ENCODE peak calls at places on chromosomes 4 and X, in ten cellular contexts. One of them, this sample, is unnamed.

GRCh38 chr4:2934077-2934812 is 29.0 kb downstream of the NOP14 start:
- DNase-seq in fibroblast of the aortic adventitia: peak; percentile 54
- DNase-seq in GM23338: peak; percentile 51
- DNase-seq in HFF-Myc: no peak
- DNase-seq in uterus: peak; percentile 75
- DNase-seq in bronchial epithelial cell: no peak
- DNase-seq in WERI-Rb-1: no peak
- DNase-seq in AG04449: no peak
- DNase-seq in cardiac fibroblast: peak; percentile 63
- DNase-seq in brain microvascular endothelial cell: peak; percentile 38
- DNase-seq in this sample: no peak

GRCh38 chrX:134186362-134187121 is 50.4 kb upstream of the CCDC160 start:
- DNase-seq in fibroblast of the aortic adventitia: no peak
- DNase-seq in GM23338: no peak
- DNase-seq in HFF-Myc: no peak
- DNase-seq in uterus: no peak
- DNase-seq in bronchial epithelial cell: peak; percentile 14
- DNase-seq in WERI-Rb-1: no peak
- DNase-seq in AG04449: no peak
- DNase-seq in cardiac fibroblast: no peak
- DNase-seq in brain microvascular endothelial cell: no peak
- DNase-seq in this sample: no peak

GRCh38 chr4:149961876-149962597 is 116.2 kb upstream of the DCLK2 start:
- DNase-seq in fibroblast of the aortic adventitia: peak; percentile 60
- DNase-seq in GM23338: no peak
- DNase-seq in HFF-Myc: no peak
- DNase-seq in uterus: no peak
- DNase-seq in bronchial epithelial cell: peak; percentile 60
- DNase-seq in WERI-Rb-1: no peak
- DNase-seq in AG04449: peak; percentile 38
- DNase-seq in cardiac fibroblast: peak; percentile 66
- DNase-seq in brain microvascular endothelial cell: peak; percentile 76
- DNase-seq in this sample: peak; percentile 53

GRCh38 chr4:113411496-113411938 is 350.0 kb downstream of the CAMK2D start:
- DNase-seq in fibroblast of the aortic adventitia: peak; percentile 95
- DNase-seq in GM23338: no peak
- DNase-seq in HFF-Myc: peak; percentile 39
- DNase-seq in uterus: no peak
- DNase-seq in bronchial epithelial cell: peak; percentile 95
- DNase-seq in WERI-Rb-1: no peak
- DNase-seq in AG04449: peak; percentile 76
- DNase-seq in cardiac fibroblast: peak; percentile 91
- DNase-seq in brain microvascular endothelial cell: peak; percentile 91
- DNase-seq in this sample: peak; percentile 92

GRCh38 chr4:176125063-176125462 is 59.4 kb downstream of the WDR17 start:
- DNase-seq in fibroblast of the aortic adventitia: no peak
- DNase-seq in GM23338: no peak
- DNase-seq in HFF-Myc: no peak
- DNase-seq in uterus: no peak
- DNase-seq in bronchial epithelial cell: no peak
- DNase-seq in WERI-Rb-1: no peak
- DNase-seq in AG04449: no peak
- DNase-seq in cardiac fibroblast: peak; percentile 3
- DNase-seq in brain microvascular endothelial cell: no peak
- DNase-seq in this sample: no peak

GRCh38 chr4:1746265-1746691 is 25.0 kb downstream of the TACC3 start:
- DNase-seq in fibroblast of the aortic adventitia: peak; percentile 59
- DNase-seq in GM23338: peak; percentile 94
- DNase-seq in HFF-Myc: no peak
- DNase-seq in uterus: peak; percentile 60
- DNase-seq in bronchial epithelial cell: peak; percentile 42
- DNase-seq in WERI-Rb-1: peak; percentile 96
- DNase-seq in AG04449: no peak
- DNase-seq in cardiac fibroblast: peak; percentile 71
- DNase-seq in brain microvascular endothelial cell: peak; percentile 74
- DNase-seq in this sample: no peak

GRCh38 chr4:169114341-169114974 is 104.4 kb upstream of the CBR4 start:
- DNase-seq in fibroblast of the aortic adventitia: no peak
- DNase-seq in GM23338: no peak
- DNase-seq in HFF-Myc: no peak
- DNase-seq in uterus: no peak
- DNase-seq in bronchial epithelial cell: no peak
- DNase-seq in WERI-Rb-1: no peak
- DNase-seq in AG04449: no peak
- DNase-seq in cardiac fibroblast: no peak
- DNase-seq in brain microvascular endothelial cell: no peak
- DNase-seq in this sample: no peak

GRCh38 chr4:98338761-98339438 is 77.7 kb downstream of the RAP1GDS1 start:
- DNase-seq in fibroblast of the aortic adventitia: no peak
- DNase-seq in GM23338: peak; percentile 46
- DNase-seq in HFF-Myc: no peak
- DNase-seq in uterus: no peak
- DNase-seq in bronchial epithelial cell: no peak
- DNase-seq in WERI-Rb-1: no peak
- DNase-seq in AG04449: no peak
- DNase-seq in cardiac fibroblast: no peak
- DNase-seq in brain microvascular endothelial cell: no peak
- DNase-seq in this sample: no peak

GRCh38 chr4:7073526-7074390 is 5.9 kb upstream of the GRPEL1 start:
- DNase-seq in fibroblast of the aortic adventitia: peak; percentile 33
- DNase-seq in GM23338: peak; percentile 89
- DNase-seq in HFF-Myc: no peak
- DNase-seq in uterus: no peak
- DNase-seq in bronchial epithelial cell: peak; percentile 60
- DNase-seq in WERI-Rb-1: peak; percentile 70
- DNase-seq in AG04449: no peak
- DNase-seq in cardiac fibroblast: peak; percentile 62
- DNase-seq in brain microvascular endothelial cell: peak; percentile 62
- DNase-seq in this sample: no peak

GRCh38 chr4:186904104-186904503 is 180.4 kb upstream of the FAT1 start:
- DNase-seq in fibroblast of the aortic adventitia: peak; percentile 61
- DNase-seq in GM23338: no peak
- DNase-seq in HFF-Myc: peak; percentile 29
- DNase-seq in uterus: no peak
- DNase-seq in bronchial epithelial cell: peak; percentile 96
- DNase-seq in WERI-Rb-1: no peak
- DNase-seq in AG04449: peak; percentile 84
- DNase-seq in cardiac fibroblast: peak; percentile 94
- DNase-seq in brain microvascular endothelial cell: peak; percentile 77
- DNase-seq in this sample: peak; percentile 83

GRCh38 chrX:2513120-2513664 is 12.4 kb upstream of the DHRSX start:
- DNase-seq in fibroblast of the aortic adventitia: no peak
- DNase-seq in GM23338: peak; percentile 16
- DNase-seq in HFF-Myc: no peak
- DNase-seq in uterus: no peak
- DNase-seq in bronchial epithelial cell: no peak
- DNase-seq in WERI-Rb-1: no peak
- DNase-seq in AG04449: no peak
- DNase-seq in cardiac fibroblast: no peak
- DNase-seq in brain microvascular endothelial cell: no peak
- DNase-seq in this sample: no peak

GRCh38 chr4:13493793-13494192 is 9.7 kb upstream of the RAB28 start:
- DNase-seq in fibroblast of the aortic adventitia: no peak
- DNase-seq in GM23338: no peak
- DNase-seq in HFF-Myc: no peak
- DNase-seq in uterus: no peak
- DNase-seq in bronchial epithelial cell: no peak
- DNase-seq in WERI-Rb-1: no peak
- DNase-seq in AG04449: no peak
- DNase-seq in cardiac fibroblast: no peak
- DNase-seq in brain microvascular endothelial cell: no peak
- DNase-seq in this sample: no peak

GRCh38 chrX:110418220-110418856 is 59.7 kb downstream of the RTL9 start:
- DNase-seq in fibroblast of the aortic adventitia: peak; percentile 69
- DNase-seq in GM23338: peak; percentile 64
- DNase-seq in HFF-Myc: no peak
- DNase-seq in uterus: peak; percentile 36
- DNase-seq in bronchial epithelial cell: peak; percentile 53
- DNase-seq in WERI-Rb-1: peak; percentile 20
- DNase-seq in AG04449: no peak
- DNase-seq in cardiac fibroblast: peak; percentile 68
- DNase-seq in brain microvascular endothelial cell: peak; percentile 54
- DNase-seq in this sample: no peak

GRCh38 chr4:84573738-84574720 is 8.9 kb upstream of the CDS1 start:
- DNase-seq in fibroblast of the aortic adventitia: no peak
- DNase-seq in GM23338: no peak
- DNase-seq in HFF-Myc: no peak
- DNase-seq in uterus: no peak
- DNase-seq in bronchial epithelial cell: peak; percentile 85
- DNase-seq in WERI-Rb-1: no peak
- DNase-seq in AG04449: no peak
- DNase-seq in cardiac fibroblast: peak; percentile 63
- DNase-seq in brain microvascular endothelial cell: peak; percentile 44
- DNase-seq in this sample: no peak

GRCh38 chr4:1031956-1032795 is 20.8 kb downstream of the FGFRL1 start:
- DNase-seq in fibroblast of the aortic adventitia: no peak
- DNase-seq in GM23338: no peak
- DNase-seq in HFF-Myc: no peak
- DNase-seq in uterus: no peak
- DNase-seq in bronchial epithelial cell: no peak
- DNase-seq in WERI-Rb-1: no peak
- DNase-seq in AG04449: no peak
- DNase-seq in cardiac fibroblast: no peak
- DNase-seq in brain microvascular endothelial cell: no peak
- DNase-seq in this sample: no peak

GRCh38 chrX:153578200-153578835 is 20.6 kb downstream of the CCNQ start:
- DNase-seq in fibroblast of the aortic adventitia: no peak
- DNase-seq in GM23338: peak; percentile 56
- DNase-seq in HFF-Myc: no peak
- DNase-seq in uterus: no peak
- DNase-seq in bronchial epithelial cell: no peak
- DNase-seq in WERI-Rb-1: no peak
- DNase-seq in AG04449: no peak
- DNase-seq in cardiac fibroblast: no peak
- DNase-seq in brain microvascular endothelial cell: no peak
- DNase-seq in this sample: no peak
- TF ChIP-seq CTCF in fibroblast of the aortic adventitia: no peak
- TF ChIP-seq CTCF in GM23338: peak; percentile 36
- TF ChIP-seq CTCF in HFF-Myc: no peak
- TF ChIP-seq CTCF in uterus: no peak
- TF ChIP-seq CTCF in bronchial epithelial cell: no peak
- TF ChIP-seq CTCF in WERI-Rb-1: peak; percentile 55
- TF ChIP-seq CTCF in AG04449: no peak
- TF ChIP-seq CTCF in cardiac fibroblast: no peak
- TF ChIP-seq CTCF in brain microvascular endothelial cell: peak; percentile 18
- TF ChIP-seq CTCF in this sample: no peak

GRCh38 chrX:69158166-69159040 is 6.8 kb downstream of the PJA1 start:
- DNase-seq in fibroblast of the aortic adventitia: peak; percentile 82
- DNase-seq in GM23338: peak; percentile 75
- DNase-seq in HFF-Myc: no peak
- DNase-seq in uterus: peak; percentile 55
- DNase-seq in bronchial epithelial cell: peak; percentile 83
- DNase-seq in WERI-Rb-1: peak; percentile 69
- DNase-seq in AG04449: no peak
- DNase-seq in cardiac fibroblast: peak; percentile 91
- DNase-seq in brain microvascular endothelial cell: peak; percentile 63
- DNase-seq in this sample: peak; percentile 67

GRCh38 chrX:69163936-69164741 is 1.1 kb downstream of the PJA1 start:
- DNase-seq in fibroblast of the aortic adventitia: no peak
- DNase-seq in GM23338: peak; percentile 55
- DNase-seq in HFF-Myc: no peak
- DNase-seq in uterus: no peak
- DNase-seq in bronchial epithelial cell: no peak
- DNase-seq in WERI-Rb-1: peak; percentile 14
- DNase-seq in AG04449: no peak
- DNase-seq in cardiac fibroblast: peak; percentile 13
- DNase-seq in brain microvascular endothelial cell: peak; percentile 14
- DNase-seq in this sample: no peak

GRCh38 chrX:69162466-69162865 is 2.8 kb downstream of the PJA1 start:
- DNase-seq in fibroblast of the aortic adventitia: no peak
- DNase-seq in GM23338: no peak
- DNase-seq in HFF-Myc: no peak
- DNase-seq in uterus: no peak
- DNase-seq in bronchial epithelial cell: no peak
- DNase-seq in WERI-Rb-1: no peak
- DNase-seq in AG04449: no peak
- DNase-seq in cardiac fibroblast: no peak
- DNase-seq in brain microvascular endothelial cell: no peak
- DNase-seq in this sample: no peak

GRCh38 chrX:69161786-69162349 is 3.4 kb downstream of the PJA1 start:
- DNase-seq in fibroblast of the aortic adventitia: no peak
- DNase-seq in GM23338: no peak
- DNase-seq in HFF-Myc: no peak
- DNase-seq in uterus: no peak
- DNase-seq in bronchial epithelial cell: no peak
- DNase-seq in WERI-Rb-1: no peak
- DNase-seq in AG04449: no peak
- DNase-seq in cardiac fibroblast: no peak
- DNase-seq in brain microvascular endothelial cell: no peak
- DNase-seq in this sample: no peak

GRCh38 chrX:69161371-69161770 is 3.9 kb downstream of the PJA1 start:
- DNase-seq in fibroblast of the aortic adventitia: no peak
- DNase-seq in GM23338: no peak
- DNase-seq in HFF-Myc: no peak
- DNase-seq in uterus: no peak
- DNase-seq in bronchial epithelial cell: no peak
- DNase-seq in WERI-Rb-1: no peak
- DNase-seq in AG04449: no peak
- DNase-seq in cardiac fibroblast: no peak
- DNase-seq in brain microvascular endothelial cell: no peak
- DNase-seq in this sample: no peak
- H3K4me3 ChIP-seq in fibroblast of the aortic adventitia: no peak overlapping the region
- H3K4me3 ChIP-seq in GM23338: no peak overlapping the region
- H3K4me3 ChIP-seq in HFF-Myc: no peak overlapping the region
- H3K4me3 ChIP-seq in uterus: no peak overlapping the region
- H3K4me3 ChIP-seq in bronchial epithelial cell: no peak overlapping the region
- H3K4me3 ChIP-seq in WERI-Rb-1: no peak overlapping the region
- H3K4me3 ChIP-seq in AG04449: no peak overlapping the region
- H3K4me3 ChIP-seq in cardiac fibroblast: no peak overlapping the region
- H3K4me3 ChIP-seq in brain microvascular endothelial cell: no peak overlapping the region
- H3K4me3 ChIP-seq in this sample: no peak overlapping the region

GRCh38 chr4:151604238-151604637 is 156.6 kb downstream of the GATB start:
- DNase-seq in fibroblast of the aortic adventitia: peak; percentile 47
- DNase-seq in GM23338: peak; percentile 26
- DNase-seq in HFF-Myc: peak; percentile 7
- DNase-seq in uterus: no peak
- DNase-seq in bronchial epithelial cell: peak; percentile 19
- DNase-seq in WERI-Rb-1: no peak
- DNase-seq in AG04449: no peak
- DNase-seq in cardiac fibroblast: peak; percentile 44
- DNase-seq in brain microvascular endothelial cell: no peak
- DNase-seq in this sample: no peak
- TF ChIP-seq CTCF in fibroblast of the aortic adventitia: peak; percentile 66
- TF ChIP-seq CTCF in GM23338: peak; percentile 54
- TF ChIP-seq CTCF in HFF-Myc: peak; percentile 35
- TF ChIP-seq CTCF in uterus: peak; percentile 23
- TF ChIP-seq CTCF in bronchial epithelial cell: peak; percentile 33
- TF ChIP-seq CTCF in WERI-Rb-1: peak; percentile 44
- TF ChIP-seq CTCF in AG04449: peak; percentile 33
- TF ChIP-seq CTCF in cardiac fibroblast: peak; percentile 49
- TF ChIP-seq CTCF in brain microvascular endothelial cell: peak; percentile 58
- TF ChIP-seq CTCF in this sample: peak; percentile 63

DNA sequence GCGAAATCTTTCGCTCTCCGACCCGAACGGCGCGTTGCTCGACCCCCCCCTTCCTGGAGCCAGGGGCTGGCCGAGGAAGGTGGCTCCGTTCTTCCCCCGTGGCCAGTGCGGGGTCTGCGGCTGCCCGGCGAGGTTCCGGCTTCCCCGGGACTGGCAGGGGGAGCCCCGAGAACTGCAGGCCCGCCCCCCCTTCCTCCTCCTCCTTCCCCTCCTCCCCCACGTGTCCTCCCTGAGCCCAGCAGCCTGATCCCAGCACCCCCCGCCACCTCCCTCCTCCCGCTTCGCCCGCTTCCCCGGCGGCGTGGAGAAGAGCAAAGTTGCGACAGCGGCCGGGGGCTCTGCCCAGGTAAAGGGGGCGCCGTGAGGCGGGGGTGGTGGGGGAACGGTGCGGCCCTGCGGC is 2.4 kb upstream of the BCORL1 start:
- DNase-seq in fibroblast of the aortic adventitia: no peak
- DNase-seq in GM23338: no peak
- DNase-seq in HFF-Myc: no peak
- DNase-seq in uterus: peak; percentile 52
- DNase-seq in bronchial epithelial cell: no peak
- DNase-seq in WERI-Rb-1: peak; percentile 30
- DNase-seq in AG04449: no peak
- DNase-seq in cardiac fibroblast: no peak
- DNase-seq in brain microvascular endothelial cell: no peak
- DNase-seq in this sample: no peak
- H3K4me3 ChIP-seq in fibroblast of the aortic adventitia: peak overlapping the region; percentile 66
- H3K4me3 ChIP-seq in GM23338: peak overlapping the region; percentile 40
- H3K4me3 ChIP-seq in HFF-Myc: no peak overlapping the region
- H3K4me3 ChIP-seq in uterus: no peak overlapping the region
- H3K4me3 ChIP-seq in bronchial epithelial cell: no peak overlapping the region
- H3K4me3 ChIP-seq in WERI-Rb-1: peak overlapping the region; percentile 56
- H3K4me3 ChIP-seq in AG04449: peak overlapping the region; percentile 53
- H3K4me3 ChIP-seq in cardiac fibroblast: peak overlapping the region; percentile 55
- H3K4me3 ChIP-seq in brain microvascular endothelial cell: peak overlapping the region; percentile 20
- H3K4me3 ChIP-seq in this sample: peak overlapping the region; percentile 65

This sample was measured in epithelial cell of proximal tubule.